ENCODE peak calls at places on chromosomes 13 and 19, in ten cellular contexts. A is cerebellum; N is stimulated activated CD4-positive, alpha-beta T cell treated with anti-CD3 and anti-CD28 coated beads, Interleukin-1b, Interleukin-23, amount 100 ng/mL, for 48 hours; L is activated CD4-positive, alpha-beta T cell treated with anti-CD3 and anti-CD28 coated beads, Interleukin-2, amount 10 ng/mL, durations not matched to agents 24 days and 14 days; P is tibial nerve; B is endodermal cell; K is dermis microvascular lymphatic vessel endothelial cell; S is stimulated activated CD8-positive, alpha-beta memory T cell treated with anti-CD3 and anti-CD28 coated beads, Interleukin-12 subunit alpha, Interleukin-12 subunit beta, amount 100 ng/mL, for 4 hours; Q is fibroblast of mammary gland; X is left lung. G is an unnamed sample.

GRCh38 chr19:55311797-55312196 is 13.3 kb downstream of the TMEM150B start:
- DNase-seq in A (no peak), N (no peak), L (no peak), P (no peak), B (no peak), K (no peak), S (no peak), Q (no peak), X (no peak), G (no peak)

GRCh38 chr13:97976551-97977375 is 23.3 kb downstream of the IPO5 start:
- DNase-seq in A (no peak), N (no peak), L (no peak), P (peak; percentile 10), B (peak; percentile 95), K (no peak), S (no peak), Q (no peak), X (peak; percentile 86), G (no peak)

GRCh38 chr13:48160879-48161278 is 66.0 kb upstream of the MED4 start:
- DNase-seq in A (no peak), N (no peak), L (no peak), P (peak; percentile 55), B (no peak), K (peak; percentile 75), S (no peak), Q (peak; percentile 75), X (no peak), G (peak; percentile 61)

GRCh38 chr19:15294591-15294990 is 37.7 kb downstream of the BRD4 start:
- DNase-seq in A (peak; percentile 76), N (peak; percentile 16), L (no peak), P (no peak), B (no peak), K (no peak), S (no peak), Q (no peak), X (no peak), G (peak; percentile 32)

GRCh38 chr19:14770136-14770535 is 8.2 kb downstream of the ADGRE2 start:
- DNase-seq in A (no peak), N (no peak), L (no peak), P (no peak), B (no peak), K (no peak), S (no peak), Q (no peak), X (no peak), G (no peak)

GRCh38 chr19:16002380-16002779 is 53.6 kb downstream of the OR10H4 start:
- DNase-seq in A (no peak), N (no peak), L (no peak), P (no peak), B (no peak), K (no peak), S (no peak), Q (peak; percentile 8), X (no peak), G (no peak)

GRCh38 chr19:33438016-33438671 is 64.6 kb downstream of the CEBPG start:
- DNase-seq in A (no peak), N (no peak), L (no peak), P (no peak), B (no peak), K (peak; percentile 24), S (no peak), Q (no peak), X (peak; percentile 34), G (no peak)

GRCh38 chr13:43307921-43308433 is 284.6 kb downstream of the DNAJC15 start:
- DNase-seq in A (no peak), N (no peak), L (no peak), P (peak; percentile 72), B (peak; percentile 47), K (peak; percentile 73), S (no peak), Q (peak; percentile 92), X (peak; percentile 84), G (peak; percentile 93)

GRCh38 chr19:43767316-43767715 is 12.6 kb upstream of the SMG9 start:
- DNase-seq in A (no peak), N (no peak), L (no peak), P (no peak), B (no peak), K (no peak), S (no peak), Q (no peak), X (no peak), G (no peak)

GRCh38 chr19:28633223-28634030 is 579.5 kb downstream of the UQCRFS1 start:
- DNase-seq in A (no peak), N (peak; percentile 51), L (peak; percentile 89), P (no peak), B (peak; percentile 90), K (no peak), S (peak; percentile 5), Q (peak; percentile 66), X (no peak), G (no peak)

GRCh38 chr13:84655677-84656076 is 773.4 kb upstream of the SLITRK1 start:
- DNase-seq in A (no peak), N (no peak), L (no peak), P (no peak), B (no peak), K (no peak), S (no peak), Q (peak; percentile 43), X (no peak), G (peak; percentile 15)

GRCh38 chr19:16522559-16523377 is 19.5 kb downstream of the CHERP start:
- DNase-seq in A (no peak), N (no peak), L (no peak), P (no peak), B (no peak), K (no peak), S (no peak), Q (no peak), X (no peak), G (no peak)

GRCh38 chr19:40542197-40542859 is 34.3 kb upstream of the SHKBP1 start:
- DNase-seq in A (peak; percentile 77), N (no peak), L (no peak), P (no peak), B (no peak), K (no peak), S (no peak), Q (peak; percentile 45), X (no peak), G (no peak)

GRCh38 chr13:36430247-36431203 is 1.8 kb upstream of the CCNA1 start:
- DNase-seq in A (no peak), N (no peak), L (no peak), P (no peak), B (peak; percentile 80), K (no peak), S (no peak), Q (no peak), X (no peak), G (no peak)

GRCh38 chr13:95492044-95492801 is 60.3 kb upstream of the CLDN10 start:
- DNase-seq in A (no peak), N (no peak), L (no peak), P (no peak), B (peak; percentile 64), K (peak; percentile 8), S (no peak), Q (no peak), X (no peak), G (peak; percentile 66)

GRCh38 chr13:103605546-103606326 is 539.5 kb upstream of the SLC10A2 start:
- DNase-seq in A (no peak), N (no peak), L (no peak), P (no peak), B (no peak), K (no peak), S (no peak), Q (no peak), X (no peak), G (no peak)

GRCh38 chr19:3771906-3772450 is at the start of gene RAX2:
- DNase-seq in A (no peak), N (no peak), L (no peak), P (no peak), B (peak; percentile 47), K (no peak), S (no peak), Q (no peak), X (peak; percentile 57), G (no peak)

GRCh38 chr19:50839712-50840655 is 6.6 kb upstream of the KLK15 start:
- DNase-seq in A (no peak), N (no peak), L (no peak), P (no peak), B (no peak), K (no peak), S (no peak), Q (no peak), X (no peak), G (no peak)

GRCh38 chr19:51796195-51796679 is 1.3 kb downstream of the FPR3 start:
- DNase-seq in A (no peak), N (no peak), L (no peak), P (no peak), B (no peak), K (no peak), S (no peak), Q (no peak), X (no peak), G (no peak)

GRCh38 chr19:34085336-34085735 is 87.0 kb upstream of the LSM14A start:
- DNase-seq in A (no peak), N (no peak), L (no peak), P (no peak), B (no peak), K (no peak), S (no peak), Q (no peak), X (no peak), G (no peak)